ENCODE peak calls at places on chromosomes 2 and 18, in nine cellular contexts. One of them, this sample, is unnamed.

GRCh38 chr18:3261035-3261392 is 919 bp upstream of the MYL12B start:
- DNase-seq in breast epithelium: no peak
- DNase-seq in effector memory CD4-positive, alpha-beta T cell: no peak
- DNase-seq in dermis microvascular lymphatic vessel endothelial cell: no peak
- DNase-seq in stimulated activated CD8-positive, alpha-beta memory T cell treated with anti-CD3 and anti-CD28 coated beads, Interleukin-4, amount 100 ng/mL, for 4 hours: no peak
- DNase-seq in anterior cingulate cortex: no peak
- DNase-seq in stimulated activated CD4-positive, alpha-beta T cell treated with anti-CD3 and anti-CD28 coated beads, Interleukin-1b, Interleukin-23, amount 100 ng/mL, for 1 hour: no peak
- DNase-seq in RWPE1: no peak
- DNase-seq in GM13977: no peak
- DNase-seq in this sample: no peak

GRCh38 chr2:112954364-112954763 is 23.4 kb upstream of the IL36G start:
- DNase-seq in stimulated activated CD8-positive, alpha-beta memory T cell treated with anti-CD3 and anti-CD28 coated beads, Interleukin-4, amount 100 ng/mL, for 4 hours: no peak
- DNase-seq in GM13977: no peak
- DNase-seq in breast epithelium: no peak
- DNase-seq in anterior cingulate cortex: no peak
- DNase-seq in dermis microvascular lymphatic vessel endothelial cell: no peak
- DNase-seq in stimulated activated CD4-positive, alpha-beta T cell treated with anti-CD3 and anti-CD28 coated beads, Interleukin-1b, Interleukin-23, amount 100 ng/mL, for 1 hour: no peak
- DNase-seq in effector memory CD4-positive, alpha-beta T cell: no peak
- DNase-seq in RWPE1: no peak
- DNase-seq in this sample: no peak

GRCh38 chr18:45783097-45784075 is 42.1 kb upstream of the SIGLEC15 start:
- DNase-seq in RWPE1: no peak
- DNase-seq in anterior cingulate cortex: no peak
- DNase-seq in stimulated activated CD8-positive, alpha-beta memory T cell treated with anti-CD3 and anti-CD28 coated beads, Interleukin-4, amount 100 ng/mL, for 4 hours: no peak
- DNase-seq in breast epithelium: no peak
- DNase-seq in effector memory CD4-positive, alpha-beta T cell: no peak
- DNase-seq in stimulated activated CD4-positive, alpha-beta T cell treated with anti-CD3 and anti-CD28 coated beads, Interleukin-1b, Interleukin-23, amount 100 ng/mL, for 1 hour: no peak
- DNase-seq in dermis microvascular lymphatic vessel endothelial cell: no peak
- DNase-seq in GM13977: no peak
- DNase-seq in this sample: no peak

GRCh38 chr2:189086710-189087109 is 92.9 kb downstream of the COL5A2 start:
- DNase-seq in stimulated activated CD4-positive, alpha-beta T cell treated with anti-CD3 and anti-CD28 coated beads, Interleukin-1b, Interleukin-23, amount 100 ng/mL, for 1 hour: no peak
- DNase-seq in breast epithelium: no peak
- DNase-seq in anterior cingulate cortex: no peak
- DNase-seq in stimulated activated CD8-positive, alpha-beta memory T cell treated with anti-CD3 and anti-CD28 coated beads, Interleukin-4, amount 100 ng/mL, for 4 hours: no peak
- DNase-seq in effector memory CD4-positive, alpha-beta T cell: no peak
- DNase-seq in RWPE1: peak
- DNase-seq in GM13977: no peak
- DNase-seq in dermis microvascular lymphatic vessel endothelial cell: no peak
- DNase-seq in this sample: peak

GRCh38 chr2:108621087-108621559 is 86.9 kb downstream of the LIMS1 start:
- DNase-seq in stimulated activated CD4-positive, alpha-beta T cell treated with anti-CD3 and anti-CD28 coated beads, Interleukin-1b, Interleukin-23, amount 100 ng/mL, for 1 hour: peak
- DNase-seq in RWPE1: peak
- DNase-seq in effector memory CD4-positive, alpha-beta T cell: peak
- DNase-seq in stimulated activated CD8-positive, alpha-beta memory T cell treated with anti-CD3 and anti-CD28 coated beads, Interleukin-4, amount 100 ng/mL, for 4 hours: no peak
- DNase-seq in GM13977: peak
- DNase-seq in breast epithelium: peak
- DNase-seq in anterior cingulate cortex: no peak
- DNase-seq in dermis microvascular lymphatic vessel endothelial cell: no peak
- DNase-seq in this sample: no peak

GRCh38 chr2:35822716-35823115 is 532.9 kb upstream of the CRIM1 start:
- DNase-seq in stimulated activated CD4-positive, alpha-beta T cell treated with anti-CD3 and anti-CD28 coated beads, Interleukin-1b, Interleukin-23, amount 100 ng/mL, for 1 hour: no peak
- DNase-seq in breast epithelium: no peak
- DNase-seq in anterior cingulate cortex: no peak
- DNase-seq in effector memory CD4-positive, alpha-beta T cell: no peak
- DNase-seq in GM13977: no peak
- DNase-seq in dermis microvascular lymphatic vessel endothelial cell: no peak
- DNase-seq in stimulated activated CD8-positive, alpha-beta memory T cell treated with anti-CD3 and anti-CD28 coated beads, Interleukin-4, amount 100 ng/mL, for 4 hours: no peak
- DNase-seq in RWPE1: no peak
- DNase-seq in this sample: no peak

GRCh38 chr2:45353879-45354278 is 257.2 kb downstream of the SRBD1 start:
- DNase-seq in anterior cingulate cortex: no peak
- DNase-seq in RWPE1: peak
- DNase-seq in GM13977: no peak
- DNase-seq in stimulated activated CD8-positive, alpha-beta memory T cell treated with anti-CD3 and anti-CD28 coated beads, Interleukin-4, amount 100 ng/mL, for 4 hours: no peak
- DNase-seq in breast epithelium: no peak
- DNase-seq in effector memory CD4-positive, alpha-beta T cell: no peak
- DNase-seq in stimulated activated CD4-positive, alpha-beta T cell treated with anti-CD3 and anti-CD28 coated beads, Interleukin-1b, Interleukin-23, amount 100 ng/mL, for 1 hour: no peak
- DNase-seq in dermis microvascular lymphatic vessel endothelial cell: peak
- DNase-seq in this sample: no peak

GRCh38 chr2:177264209-177264538 is 353 bp downstream of the NFE2L2 start:
- DNase-seq in stimulated activated CD8-positive, alpha-beta memory T cell treated with anti-CD3 and anti-CD28 coated beads, Interleukin-4, amount 100 ng/mL, for 4 hours: no peak
- DNase-seq in stimulated activated CD4-positive, alpha-beta T cell treated with anti-CD3 and anti-CD28 coated beads, Interleukin-1b, Interleukin-23, amount 100 ng/mL, for 1 hour: no peak
- DNase-seq in RWPE1: no peak
- DNase-seq in effector memory CD4-positive, alpha-beta T cell: peak
- DNase-seq in GM13977: no peak
- DNase-seq in dermis microvascular lymphatic vessel endothelial cell: no peak
- DNase-seq in breast epithelium: peak
- DNase-seq in anterior cingulate cortex: no peak
- DNase-seq in this sample: no peak

GRCh38 chr2:241598487-241598886 is 38.5 kb downstream of the THAP4 start:
- DNase-seq in RWPE1: no peak
- DNase-seq in breast epithelium: no peak
- DNase-seq in anterior cingulate cortex: no peak
- DNase-seq in stimulated activated CD4-positive, alpha-beta T cell treated with anti-CD3 and anti-CD28 coated beads, Interleukin-1b, Interleukin-23, amount 100 ng/mL, for 1 hour: no peak
- DNase-seq in GM13977: no peak
- DNase-seq in stimulated activated CD8-positive, alpha-beta memory T cell treated with anti-CD3 and anti-CD28 coated beads, Interleukin-4, amount 100 ng/mL, for 4 hours: no peak
- DNase-seq in effector memory CD4-positive, alpha-beta T cell: no peak
- DNase-seq in dermis microvascular lymphatic vessel endothelial cell: no peak
- DNase-seq in this sample: no peak

GRCh38 chr2:32900246-32901000 is 46.3 kb upstream of the LTBP1 start:
- DNase-seq in anterior cingulate cortex: no peak
- DNase-seq in dermis microvascular lymphatic vessel endothelial cell: no peak
- DNase-seq in breast epithelium: no peak
- DNase-seq in GM13977: no peak
- DNase-seq in RWPE1: no peak
- DNase-seq in stimulated activated CD8-positive, alpha-beta memory T cell treated with anti-CD3 and anti-CD28 coated beads, Interleukin-4, amount 100 ng/mL, for 4 hours: no peak
- DNase-seq in effector memory CD4-positive, alpha-beta T cell: no peak
- DNase-seq in stimulated activated CD4-positive, alpha-beta T cell treated with anti-CD3 and anti-CD28 coated beads, Interleukin-1b, Interleukin-23, amount 100 ng/mL, for 1 hour: no peak
- DNase-seq in this sample: no peak